ENCODE peak calls at places on chromosomes 7 and 10, in eight cellular contexts. One of them, this sample, is unnamed.

GRCh38 chr7:20778063-20778721 is 8.5 kb downstream of the SP8 start:
- DNase-seq in ovary: no peak
- DNase-seq in HL-60: no peak
- DNase-seq in choroid plexus epithelial cell: peak
- DNase-seq in IMR-90: no peak
- DNase-seq in mucosa of descending colon: no peak
- DNase-seq in colonic mucosa: peak
- DNase-seq in cardiac muscle cell: peak
- DNase-seq in this sample: peak

GRCh38 chr10:121753726-121754476 is 155.7 kb upstream of the FGFR2 start:
- DNase-seq in ovary: no peak
- DNase-seq in HL-60: no peak
- DNase-seq in choroid plexus epithelial cell: peak
- DNase-seq in IMR-90: peak
- DNase-seq in mucosa of descending colon: no peak
- DNase-seq in colonic mucosa: no peak
- DNase-seq in cardiac muscle cell: no peak
- DNase-seq in this sample: no peak

GRCh38 chr7:123809471-123809870 is 35.5 kb upstream of the HYAL4 start:
- DNase-seq in ovary: no peak
- DNase-seq in HL-60: no peak
- DNase-seq in choroid plexus epithelial cell: no peak
- DNase-seq in IMR-90: no peak
- DNase-seq in mucosa of descending colon: no peak
- DNase-seq in colonic mucosa: no peak
- DNase-seq in cardiac muscle cell: no peak
- DNase-seq in this sample: no peak

GRCh38 chr7:33447980-33448379 is 318.6 kb downstream of the BBS9 start:
- DNase-seq in ovary: no peak
- DNase-seq in HL-60: no peak
- DNase-seq in choroid plexus epithelial cell: no peak
- DNase-seq in IMR-90: no peak
- DNase-seq in mucosa of descending colon: no peak
- DNase-seq in colonic mucosa: no peak
- DNase-seq in cardiac muscle cell: no peak
- DNase-seq in this sample: no peak

GRCh38 chr10:4242561-4243035 is 457.6 kb upstream of the KLF6 start:
- DNase-seq in ovary: no peak
- DNase-seq in HL-60: no peak
- DNase-seq in choroid plexus epithelial cell: peak
- DNase-seq in IMR-90: peak
- DNase-seq in mucosa of descending colon: no peak
- DNase-seq in colonic mucosa: no peak
- DNase-seq in cardiac muscle cell: peak
- DNase-seq in this sample: peak

GRCh38 chr10:128416231-128416630 is 290.0 kb upstream of the MKI67 start:
- DNase-seq in ovary: no peak
- DNase-seq in HL-60: no peak
- DNase-seq in choroid plexus epithelial cell: no peak
- DNase-seq in IMR-90: no peak
- DNase-seq in mucosa of descending colon: no peak
- DNase-seq in colonic mucosa: no peak
- DNase-seq in cardiac muscle cell: no peak
- DNase-seq in this sample: no peak

GRCh38 chr7:111756687-111757178 is 194.4 kb upstream of the IMMP2L start:
- DNase-seq in ovary: peak
- DNase-seq in HL-60: peak
- DNase-seq in choroid plexus epithelial cell: peak
- DNase-seq in IMR-90: peak
- DNase-seq in mucosa of descending colon: peak
- DNase-seq in colonic mucosa: peak
- DNase-seq in cardiac muscle cell: no peak
- DNase-seq in this sample: no peak

GRCh38 chr10:104548090-104548489 is 93.0 kb upstream of the SORCS3 start:
- DNase-seq in ovary: no peak
- DNase-seq in HL-60: no peak
- DNase-seq in choroid plexus epithelial cell: peak
- DNase-seq in IMR-90: peak
- DNase-seq in mucosa of descending colon: no peak
- DNase-seq in colonic mucosa: no peak
- DNase-seq in cardiac muscle cell: peak
- DNase-seq in this sample: peak

GRCh38 chr7:100175296-100175935 is 1.8 kb downstream of the GPC2 start:
- DNase-seq in ovary: no peak
- DNase-seq in HL-60: no peak
- DNase-seq in choroid plexus epithelial cell: no peak
- DNase-seq in IMR-90: no peak
- DNase-seq in mucosa of descending colon: peak
- DNase-seq in colonic mucosa: no peak
- DNase-seq in cardiac muscle cell: no peak
- DNase-seq in this sample: no peak

GRCh38 chr7:98240961-98241673 is 10.9 kb downstream of the TECPR1 start:
- DNase-seq in ovary: no peak
- DNase-seq in HL-60: no peak
- DNase-seq in choroid plexus epithelial cell: peak
- DNase-seq in IMR-90: peak
- DNase-seq in mucosa of descending colon: no peak
- DNase-seq in colonic mucosa: peak
- DNase-seq in cardiac muscle cell: peak
- DNase-seq in this sample: peak

GRCh38 chr10:4062751-4063150 is 277.7 kb upstream of the KLF6 start:
- DNase-seq in ovary: no peak
- DNase-seq in HL-60: no peak
- DNase-seq in choroid plexus epithelial cell: no peak
- DNase-seq in IMR-90: no peak
- DNase-seq in mucosa of descending colon: no peak
- DNase-seq in colonic mucosa: no peak
- DNase-seq in cardiac muscle cell: no peak
- DNase-seq in this sample: no peak

GRCh38 chr10:34254596-34254995 is 560.5 kb downstream of the PARD3 start:
- DNase-seq in ovary: no peak
- DNase-seq in HL-60: no peak
- DNase-seq in choroid plexus epithelial cell: peak
- DNase-seq in IMR-90: peak
- DNase-seq in mucosa of descending colon: no peak
- DNase-seq in colonic mucosa: peak
- DNase-seq in cardiac muscle cell: no peak
- DNase-seq in this sample: no peak

GRCh38 chr10:118840776-118841468 is 86.2 kb upstream of the CACUL1 start:
- DNase-seq in ovary: no peak
- DNase-seq in HL-60: no peak
- DNase-seq in choroid plexus epithelial cell: no peak
- DNase-seq in IMR-90: no peak
- DNase-seq in mucosa of descending colon: no peak
- DNase-seq in colonic mucosa: no peak
- DNase-seq in cardiac muscle cell: no peak
- DNase-seq in this sample: no peak

GRCh38 chr7:105678811-105679495 is 97.7 kb upstream of the EFCAB10 start:
- DNase-seq in ovary: peak
- DNase-seq in HL-60: peak
- DNase-seq in choroid plexus epithelial cell: peak
- DNase-seq in IMR-90: peak
- DNase-seq in mucosa of descending colon: peak
- DNase-seq in colonic mucosa: peak
- DNase-seq in cardiac muscle cell: no peak
- DNase-seq in this sample: no peak

GRCh38 chr7:154627571-154628290 is 375.2 kb downstream of the PAXIP1 start:
- DNase-seq in ovary: no peak
- DNase-seq in HL-60: no peak
- DNase-seq in choroid plexus epithelial cell: no peak
- DNase-seq in IMR-90: no peak
- DNase-seq in mucosa of descending colon: no peak
- DNase-seq in colonic mucosa: no peak
- DNase-seq in cardiac muscle cell: no peak
- DNase-seq in this sample: no peak

GRCh38 chr10:132431537-132432175 is 34.7 kb downstream of the PWWP2B start:
- DNase-seq in ovary: no peak
- DNase-seq in HL-60: no peak
- DNase-seq in choroid plexus epithelial cell: no peak
- DNase-seq in IMR-90: no peak
- DNase-seq in mucosa of descending colon: peak
- DNase-seq in colonic mucosa: no peak
- DNase-seq in cardiac muscle cell: no peak
- DNase-seq in this sample: no peak

GRCh38 chr7:13327669-13328068 is 640.2 kb downstream of the ARL4A start:
- DNase-seq in ovary: no peak
- DNase-seq in HL-60: no peak
- DNase-seq in choroid plexus epithelial cell: peak
- DNase-seq in IMR-90: peak
- DNase-seq in mucosa of descending colon: no peak
- DNase-seq in colonic mucosa: no peak
- DNase-seq in cardiac muscle cell: no peak
- DNase-seq in this sample: no peak
- H3K4me3 ChIP-seq in ovary: no peak
- H3K4me3 ChIP-seq in HL-60: no peak
- H3K4me3 ChIP-seq in choroid plexus epithelial cell: no peak
- H3K4me3 ChIP-seq in IMR-90: no peak
- H3K4me3 ChIP-seq in mucosa of descending colon: no peak
- H3K4me3 ChIP-seq in colonic mucosa: no peak
- H3K4me3 ChIP-seq in cardiac muscle cell: no peak
- H3K4me3 ChIP-seq in this sample: no peak

GRCh38 chr10:71827828-71828227 is 23.2 kb downstream of the PSAP start:
- DNase-seq in ovary: no peak
- DNase-seq in HL-60: no peak
- DNase-seq in choroid plexus epithelial cell: no peak
- DNase-seq in IMR-90: no peak
- DNase-seq in mucosa of descending colon: no peak
- DNase-seq in colonic mucosa: no peak
- DNase-seq in cardiac muscle cell: no peak
- DNase-seq in this sample: no peak
- H3K4me3 ChIP-seq in ovary: no peak
- H3K4me3 ChIP-seq in HL-60: no peak
- H3K4me3 ChIP-seq in choroid plexus epithelial cell: no peak
- H3K4me3 ChIP-seq in IMR-90: no peak
- H3K4me3 ChIP-seq in mucosa of descending colon: no peak
- H3K4me3 ChIP-seq in colonic mucosa: no peak
- H3K4me3 ChIP-seq in cardiac muscle cell: no peak
- H3K4me3 ChIP-seq in this sample: no peak

GRCh38 chr10:38119038-38119437 is 24.9 kb downstream of the ZNF37A start:
- DNase-seq in ovary: no peak
- DNase-seq in HL-60: no peak
- DNase-seq in choroid plexus epithelial cell: no peak
- DNase-seq in IMR-90: no peak
- DNase-seq in mucosa of descending colon: no peak
- DNase-seq in colonic mucosa: no peak
- DNase-seq in cardiac muscle cell: no peak
- DNase-seq in this sample: no peak

DNA sequence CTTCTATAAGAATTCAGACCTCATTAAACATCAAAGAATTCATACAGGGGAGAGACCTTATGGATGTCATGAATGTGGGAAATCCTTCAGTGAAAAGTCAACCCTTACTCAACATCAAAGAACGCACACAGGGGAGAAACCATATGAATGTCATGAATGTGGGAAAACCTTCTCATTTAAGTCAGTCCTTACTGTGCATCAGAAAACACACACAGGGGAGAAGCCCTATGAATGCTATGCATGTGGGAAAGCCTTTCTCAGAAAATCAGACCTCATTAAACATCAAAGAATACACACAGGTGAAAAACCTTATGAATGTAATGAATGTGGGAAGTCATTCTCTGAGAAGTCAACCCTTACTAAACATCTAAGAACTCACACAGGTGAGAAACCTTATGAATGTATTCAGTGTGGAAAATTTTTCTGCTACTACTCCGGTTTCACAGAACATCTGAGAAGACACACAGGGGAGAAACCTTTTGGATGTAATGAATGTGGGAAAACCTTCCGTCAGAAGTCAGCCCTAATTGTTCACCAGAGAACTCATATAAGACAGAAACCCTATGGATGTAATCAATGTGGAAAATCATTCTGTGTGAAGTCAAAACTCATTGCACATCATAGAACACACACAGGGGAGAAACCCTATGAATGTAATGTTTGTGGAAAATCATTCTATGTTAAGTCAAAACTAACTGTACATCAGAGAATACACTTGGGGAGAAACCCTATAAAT is 24.1 kb downstream of the ZNF37A start:
- DNase-seq in ovary: no peak
- DNase-seq in HL-60: no peak
- DNase-seq in choroid plexus epithelial cell: peak
- DNase-seq in IMR-90: peak
- DNase-seq in mucosa of descending colon: no peak
- DNase-seq in colonic mucosa: no peak
- DNase-seq in cardiac muscle cell: no peak
- DNase-seq in this sample: no peak
- H3K4me3 ChIP-seq in ovary: no peak
- H3K4me3 ChIP-seq in HL-60: no peak
- H3K4me3 ChIP-seq in choroid plexus epithelial cell: no peak
- H3K4me3 ChIP-seq in IMR-90: no peak
- H3K4me3 ChIP-seq in mucosa of descending colon: no peak
- H3K4me3 ChIP-seq in colonic mucosa: no peak
- H3K4me3 ChIP-seq in cardiac muscle cell: no peak
- H3K4me3 ChIP-seq in this sample: no peak

GRCh38 chr7:131944556-131945069 is 388.2 kb upstream of the PODXL start:
- DNase-seq in ovary: no peak
- DNase-seq in HL-60: no peak
- DNase-seq in choroid plexus epithelial cell: no peak
- DNase-seq in IMR-90: no peak
- DNase-seq in mucosa of descending colon: no peak
- DNase-seq in colonic mucosa: no peak
- DNase-seq in cardiac muscle cell: no peak
- DNase-seq in this sample: no peak

GRCh38 chr7:131945948-131946525 is 389.6 kb upstream of the PODXL start:
- DNase-seq in ovary: no peak
- DNase-seq in HL-60: no peak
- DNase-seq in choroid plexus epithelial cell: no peak
- DNase-seq in IMR-90: no peak
- DNase-seq in mucosa of descending colon: no peak
- DNase-seq in colonic mucosa: peak
- DNase-seq in cardiac muscle cell: no peak
- DNase-seq in this sample: no peak

GRCh38 chr7:131943616-131944015 is 387.2 kb upstream of the PODXL start:
- DNase-seq in ovary: no peak
- DNase-seq in HL-60: no peak
- DNase-seq in choroid plexus epithelial cell: no peak
- DNase-seq in IMR-90: no peak
- DNase-seq in mucosa of descending colon: no peak
- DNase-seq in colonic mucosa: no peak
- DNase-seq in cardiac muscle cell: no peak
- DNase-seq in this sample: no peak

GRCh38 chr7:131943211-131943610 is 386.8 kb upstream of the PODXL start:
- DNase-seq in ovary: no peak
- DNase-seq in HL-60: no peak
- DNase-seq in choroid plexus epithelial cell: no peak
- DNase-seq in IMR-90: no peak
- DNase-seq in mucosa of descending colon: no peak
- DNase-seq in colonic mucosa: no peak
- DNase-seq in cardiac muscle cell: no peak
- DNase-seq in this sample: no peak

DNA sequence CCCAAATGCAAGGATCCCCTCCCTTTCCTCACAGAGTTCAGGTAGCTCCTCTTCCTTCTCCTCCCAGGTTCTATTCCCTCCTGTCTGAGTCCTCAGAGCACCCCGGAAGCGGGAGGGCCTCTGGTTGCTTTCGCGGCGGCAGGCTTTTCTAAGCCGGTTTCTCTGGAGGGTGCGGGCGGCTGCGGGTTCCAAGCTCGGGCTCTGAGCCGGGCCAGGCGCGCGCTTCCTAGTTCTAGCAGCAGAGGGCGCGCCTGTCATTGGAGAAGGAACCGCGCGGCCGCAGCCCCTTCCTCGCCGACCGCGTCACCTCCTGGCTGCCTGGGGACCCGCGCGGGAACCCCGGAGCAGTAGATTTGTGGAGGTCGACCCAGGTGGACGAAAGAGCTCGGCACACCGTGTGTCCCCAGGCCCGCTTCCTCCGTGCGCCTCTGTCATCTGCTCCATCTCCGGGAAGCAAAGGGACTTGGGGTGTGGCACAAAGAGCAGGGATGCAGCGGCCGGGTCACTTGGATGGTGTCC is 388.9 kb upstream of the PODXL start:
- DNase-seq in ovary: peak
- DNase-seq in HL-60: peak
- DNase-seq in choroid plexus epithelial cell: peak
- DNase-seq in IMR-90: peak
- DNase-seq in mucosa of descending colon: peak
- DNase-seq in colonic mucosa: peak
- DNase-seq in cardiac muscle cell: peak
- DNase-seq in this sample: peak
- H3K4me3 ChIP-seq in ovary: no peak
- H3K4me3 ChIP-seq in HL-60: no peak
- H3K4me3 ChIP-seq in choroid plexus epithelial cell: no peak
- H3K4me3 ChIP-seq in IMR-90: no peak
- H3K4me3 ChIP-seq in mucosa of descending colon: no peak
- H3K4me3 ChIP-seq in colonic mucosa: peak
- H3K4me3 ChIP-seq in cardiac muscle cell: no peak
- H3K4me3 ChIP-seq in this sample: no peak